ENCODE peak calls at places on chromosomes 3 and 15, in seven cellular contexts. One of them, this sample, is unnamed.
A peak's percentile ranks its signal among the peaks of the same experiment; 100 is the strongest.

GRCh38 chr15:81304226-81304625 is 19.7 kb downstream of the STARD5 start:
- DNase-seq in left lung: no peak
- DNase-seq in aorta: peak; percentile 22
- DNase-seq in mesendoderm: no peak
- DNase-seq in sigmoid colon: no peak
- DNase-seq in cardiac muscle cell: peak; percentile 76
- DNase-seq in Panc1: no peak
- DNase-seq in this sample: no peak

GRCh38 chr3:16311960-16312451 is 47.0 kb downstream of the OXNAD1 start:
- DNase-seq in left lung: no peak
- DNase-seq in aorta: peak; percentile 78
- DNase-seq in mesendoderm: no peak
- DNase-seq in sigmoid colon: no peak
- DNase-seq in cardiac muscle cell: peak; percentile 52
- DNase-seq in Panc1: no peak
- DNase-seq in this sample: no peak

GRCh38 chr3:151346292-151346691 is 16.9 kb upstream of the P2RY13 start:
- DNase-seq in left lung: no peak
- DNase-seq in aorta: no peak
- DNase-seq in mesendoderm: no peak
- DNase-seq in sigmoid colon: no peak
- DNase-seq in cardiac muscle cell: no peak
- DNase-seq in Panc1: no peak
- DNase-seq in this sample: no peak

GRCh38 chr3:37041546-37042195 is 48.4 kb downstream of the MLH1 start:
- DNase-seq in left lung: no peak
- DNase-seq in aorta: no peak
- DNase-seq in mesendoderm: no peak
- DNase-seq in sigmoid colon: no peak
- DNase-seq in cardiac muscle cell: no peak
- DNase-seq in Panc1: no peak
- DNase-seq in this sample: no peak

GRCh38 chr15:98547255-98547654 is 101.1 kb upstream of the IGF1R start:
- DNase-seq in left lung: no peak
- DNase-seq in aorta: no peak
- DNase-seq in mesendoderm: no peak
- DNase-seq in sigmoid colon: no peak
- DNase-seq in cardiac muscle cell: no peak
- DNase-seq in Panc1: no peak
- DNase-seq in this sample: no peak

GRCh38 chr15:73630796-73631471 is 2.3 kb downstream of the NPTN start:
- DNase-seq in left lung: no peak
- DNase-seq in aorta: no peak
- DNase-seq in mesendoderm: peak; percentile 37
- DNase-seq in sigmoid colon: no peak
- DNase-seq in cardiac muscle cell: peak; percentile 25
- DNase-seq in Panc1: no peak
- DNase-seq in this sample: no peak

GRCh38 chr3:171306631-171307030 is 153.6 kb downstream of the TNIK start:
- DNase-seq in left lung: no peak
- DNase-seq in aorta: peak; percentile 80
- DNase-seq in mesendoderm: no peak
- DNase-seq in sigmoid colon: peak; percentile 92
- DNase-seq in cardiac muscle cell: peak; percentile 95
- DNase-seq in Panc1: no peak
- DNase-seq in this sample: no peak

GRCh38 chr15:76059320-76060097 is at the start of gene TMEM266:
- DNase-seq in left lung: peak; percentile 85
- DNase-seq in aorta: peak; percentile 77
- DNase-seq in mesendoderm: peak; percentile 72
- DNase-seq in sigmoid colon: no peak
- DNase-seq in cardiac muscle cell: peak; percentile 20
- DNase-seq in Panc1: no peak
- DNase-seq in this sample: no peak

GRCh38 chr15:100340721-100341661 is 784 bp downstream of the ADAMTS17 start:
- DNase-seq in left lung: peak; percentile 83
- DNase-seq in aorta: no peak
- DNase-seq in mesendoderm: peak; percentile 28
- DNase-seq in sigmoid colon: no peak
- DNase-seq in cardiac muscle cell: no peak
- DNase-seq in Panc1: no peak
- DNase-seq in this sample: no peak

GRCh38 chr3:149625795-149626194 is 32.0 kb downstream of the WWTR1 start:
- DNase-seq in left lung: no peak
- DNase-seq in aorta: no peak
- DNase-seq in mesendoderm: no peak
- DNase-seq in sigmoid colon: no peak
- DNase-seq in cardiac muscle cell: no peak
- DNase-seq in Panc1: no peak
- DNase-seq in this sample: no peak

GRCh38 chr3:49804141-49805041 is 1.3 kb downstream of the INKA1 start:
- DNase-seq in left lung: no peak
- DNase-seq in aorta: peak; percentile 76
- DNase-seq in mesendoderm: no peak
- DNase-seq in sigmoid colon: no peak
- DNase-seq in cardiac muscle cell: no peak
- DNase-seq in Panc1: no peak
- DNase-seq in this sample: no peak

GRCh38 chr3:149581681-149582349 is 76.0 kb downstream of the WWTR1 start:
- DNase-seq in left lung: no peak
- DNase-seq in aorta: no peak
- DNase-seq in mesendoderm: peak; percentile 73
- DNase-seq in sigmoid colon: no peak
- DNase-seq in cardiac muscle cell: peak; percentile 71
- DNase-seq in Panc1: peak; percentile 88
- DNase-seq in this sample: peak; percentile 57

GRCh38 chr3:43892535-43892934 is 201.8 kb downstream of the ABHD5 start:
- DNase-seq in left lung: no peak
- DNase-seq in aorta: no peak
- DNase-seq in mesendoderm: no peak
- DNase-seq in sigmoid colon: no peak
- DNase-seq in cardiac muscle cell: no peak
- DNase-seq in Panc1: no peak
- DNase-seq in this sample: no peak

GRCh38 chr3:158791259-158791920 is 10.5 kb upstream of the MFSD1 start:
- DNase-seq in left lung: no peak
- DNase-seq in aorta: no peak
- DNase-seq in mesendoderm: peak; percentile 57
- DNase-seq in sigmoid colon: no peak
- DNase-seq in cardiac muscle cell: peak; percentile 90
- DNase-seq in Panc1: no peak
- DNase-seq in this sample: no peak

DNA sequence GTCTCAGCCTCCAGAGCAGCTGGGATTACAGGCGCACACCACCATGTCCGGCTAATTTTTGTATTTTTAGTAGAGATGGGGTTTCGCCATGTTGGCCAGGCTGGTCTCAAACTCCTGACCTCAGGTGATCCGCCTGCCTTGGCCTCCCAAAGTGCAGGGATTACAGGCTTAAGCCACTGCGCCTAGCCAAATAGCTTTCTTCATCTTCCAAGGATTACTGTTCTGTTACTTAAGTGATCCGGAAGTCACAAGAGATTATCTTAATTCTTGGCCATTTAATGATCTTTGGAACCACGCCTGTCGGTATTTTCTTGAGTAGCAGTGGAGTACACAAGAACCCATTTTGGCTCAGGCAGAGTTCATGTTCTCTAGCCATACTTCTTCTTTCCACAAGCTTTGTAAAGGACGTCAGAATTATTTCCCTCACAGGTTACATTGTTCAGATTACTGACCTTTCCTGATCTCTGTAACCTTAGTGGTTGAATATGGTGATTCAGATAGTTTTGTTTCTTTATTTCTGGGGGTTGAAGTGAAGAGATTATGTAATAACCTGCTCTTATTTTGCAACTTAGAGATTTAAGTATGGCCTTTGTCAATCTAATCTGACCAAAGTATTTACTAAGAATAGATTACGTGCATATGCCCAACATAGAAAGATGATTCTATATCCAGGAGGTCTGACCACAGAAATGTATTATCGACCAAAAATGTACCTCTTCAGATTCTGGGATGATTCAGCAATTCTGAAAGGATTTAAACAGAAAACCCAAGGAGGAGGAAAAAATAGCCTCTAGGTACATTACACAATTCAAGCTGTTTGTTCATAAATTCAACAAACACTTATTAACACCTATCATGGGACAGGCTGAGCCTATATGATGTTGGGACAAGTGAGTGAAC is 132.2 kb downstream of the GREM1 start:
- DNase-seq in left lung: no peak
- DNase-seq in aorta: no peak
- DNase-seq in mesendoderm: no peak
- DNase-seq in sigmoid colon: no peak
- DNase-seq in cardiac muscle cell: peak; percentile 93
- DNase-seq in Panc1: no peak
- DNase-seq in this sample: peak; percentile 76
- H3K27ac ChIP-seq in left lung: peak overlapping the region; percentile 24
- H3K27ac ChIP-seq in aorta: no peak overlapping the region
- H3K27ac ChIP-seq in mesendoderm: no peak overlapping the region
- H3K27ac ChIP-seq in sigmoid colon: no peak overlapping the region
- H3K27ac ChIP-seq in cardiac muscle cell: no peak overlapping the region
- H3K27ac ChIP-seq in Panc1: no peak overlapping the region
- H3K27ac ChIP-seq in this sample: peak overlapping the region; percentile 55

GRCh38 chr15:48592929-48593328 is 52.6 kb downstream of the FBN1 start:
- DNase-seq in left lung: no peak
- DNase-seq in aorta: no peak
- DNase-seq in mesendoderm: no peak
- DNase-seq in sigmoid colon: no peak
- DNase-seq in cardiac muscle cell: peak; percentile 35
- DNase-seq in Panc1: no peak
- DNase-seq in this sample: no peak
- H3K27ac ChIP-seq in left lung: no peak overlapping the region
- H3K27ac ChIP-seq in aorta: no peak overlapping the region
- H3K27ac ChIP-seq in mesendoderm: no peak overlapping the region
- H3K27ac ChIP-seq in sigmoid colon: no peak overlapping the region
- H3K27ac ChIP-seq in cardiac muscle cell: no peak overlapping the region
- H3K27ac ChIP-seq in Panc1: no peak overlapping the region
- H3K27ac ChIP-seq in this sample: no peak overlapping the region

GRCh38 chr15:101614761-101615160 is 37.4 kb downstream of the TM2D3 start:
- DNase-seq in left lung: peak; percentile 29
- DNase-seq in aorta: no peak
- DNase-seq in mesendoderm: peak; percentile 3
- DNase-seq in sigmoid colon: no peak
- DNase-seq in cardiac muscle cell: no peak
- DNase-seq in Panc1: no peak
- DNase-seq in this sample: no peak

GRCh38 chr15:101618056-101618455 is 34.1 kb downstream of the TM2D3 start:
- DNase-seq in left lung: peak; percentile 54
- DNase-seq in aorta: no peak
- DNase-seq in mesendoderm: no peak
- DNase-seq in sigmoid colon: no peak
- DNase-seq in cardiac muscle cell: no peak
- DNase-seq in Panc1: no peak
- DNase-seq in this sample: no peak

GRCh38 chr15:101615414-101615985 is 36.7 kb downstream of the TM2D3 start:
- DNase-seq in left lung: peak; percentile 79
- DNase-seq in aorta: no peak
- DNase-seq in mesendoderm: peak; percentile 5
- DNase-seq in sigmoid colon: no peak
- DNase-seq in cardiac muscle cell: peak; percentile 40
- DNase-seq in Panc1: no peak
- DNase-seq in this sample: no peak

GRCh38 chr15:101617390-101617965 is 34.7 kb downstream of the TM2D3 start:
- DNase-seq in left lung: peak; percentile 50
- DNase-seq in aorta: no peak
- DNase-seq in mesendoderm: no peak
- DNase-seq in sigmoid colon: no peak
- DNase-seq in cardiac muscle cell: peak; percentile 66
- DNase-seq in Panc1: no peak
- DNase-seq in this sample: no peak

DNA sequence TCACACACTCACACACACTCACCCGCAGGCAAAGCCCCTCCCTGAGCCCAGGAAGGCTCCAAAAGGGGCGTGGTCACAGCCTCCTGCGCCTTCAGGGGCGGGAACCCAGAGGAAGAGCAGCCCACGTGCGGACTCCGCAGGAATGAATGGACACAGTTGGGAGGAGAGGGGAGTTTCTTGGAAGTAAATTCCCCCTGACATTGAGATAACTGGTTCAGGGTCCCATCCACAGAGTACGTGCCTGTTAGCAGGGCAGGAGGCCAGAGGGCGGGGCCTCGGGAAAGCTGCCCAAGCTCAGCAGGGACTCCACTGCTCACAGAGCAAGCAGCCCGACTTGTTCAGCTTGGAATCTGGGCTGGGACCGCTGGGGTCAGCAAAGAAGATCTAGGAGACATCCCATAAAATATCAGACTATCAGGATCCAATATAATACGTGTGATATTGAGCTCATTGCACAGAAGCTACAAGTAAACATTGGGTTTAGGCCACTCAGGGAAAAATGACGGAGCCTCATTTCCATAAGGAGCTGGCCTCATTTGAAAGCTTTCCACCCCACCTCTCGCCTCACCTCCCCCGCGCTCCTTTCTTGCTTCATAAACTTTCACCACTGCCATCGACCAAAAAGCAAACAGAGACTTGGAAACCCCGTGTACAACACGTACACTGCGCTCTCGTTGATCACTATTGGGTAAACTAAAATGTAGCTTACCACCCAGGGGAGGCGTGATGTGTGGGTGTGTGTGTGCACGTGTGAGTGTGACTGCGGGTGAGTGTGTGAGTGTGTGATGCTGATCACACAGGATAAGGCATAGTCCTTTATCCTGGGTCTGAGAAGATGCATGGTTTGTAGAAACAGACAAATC is 36.0 kb downstream of the TM2D3 start:
- DNase-seq in left lung: peak; percentile 80
- DNase-seq in aorta: peak; percentile 87
- DNase-seq in mesendoderm: peak; percentile 90
- DNase-seq in sigmoid colon: peak; percentile 78
- DNase-seq in cardiac muscle cell: peak; percentile 88
- DNase-seq in Panc1: no peak
- DNase-seq in this sample: peak; percentile 33
- H3K27ac ChIP-seq in left lung: no peak overlapping the region
- H3K27ac ChIP-seq in aorta: no peak overlapping the region
- H3K27ac ChIP-seq in mesendoderm: no peak overlapping the region
- H3K27ac ChIP-seq in sigmoid colon: no peak overlapping the region
- H3K27ac ChIP-seq in cardiac muscle cell: peak overlapping the region; percentile 36
- H3K27ac ChIP-seq in Panc1: no peak overlapping the region
- H3K27ac ChIP-seq in this sample: no peak overlapping the region

DNA sequence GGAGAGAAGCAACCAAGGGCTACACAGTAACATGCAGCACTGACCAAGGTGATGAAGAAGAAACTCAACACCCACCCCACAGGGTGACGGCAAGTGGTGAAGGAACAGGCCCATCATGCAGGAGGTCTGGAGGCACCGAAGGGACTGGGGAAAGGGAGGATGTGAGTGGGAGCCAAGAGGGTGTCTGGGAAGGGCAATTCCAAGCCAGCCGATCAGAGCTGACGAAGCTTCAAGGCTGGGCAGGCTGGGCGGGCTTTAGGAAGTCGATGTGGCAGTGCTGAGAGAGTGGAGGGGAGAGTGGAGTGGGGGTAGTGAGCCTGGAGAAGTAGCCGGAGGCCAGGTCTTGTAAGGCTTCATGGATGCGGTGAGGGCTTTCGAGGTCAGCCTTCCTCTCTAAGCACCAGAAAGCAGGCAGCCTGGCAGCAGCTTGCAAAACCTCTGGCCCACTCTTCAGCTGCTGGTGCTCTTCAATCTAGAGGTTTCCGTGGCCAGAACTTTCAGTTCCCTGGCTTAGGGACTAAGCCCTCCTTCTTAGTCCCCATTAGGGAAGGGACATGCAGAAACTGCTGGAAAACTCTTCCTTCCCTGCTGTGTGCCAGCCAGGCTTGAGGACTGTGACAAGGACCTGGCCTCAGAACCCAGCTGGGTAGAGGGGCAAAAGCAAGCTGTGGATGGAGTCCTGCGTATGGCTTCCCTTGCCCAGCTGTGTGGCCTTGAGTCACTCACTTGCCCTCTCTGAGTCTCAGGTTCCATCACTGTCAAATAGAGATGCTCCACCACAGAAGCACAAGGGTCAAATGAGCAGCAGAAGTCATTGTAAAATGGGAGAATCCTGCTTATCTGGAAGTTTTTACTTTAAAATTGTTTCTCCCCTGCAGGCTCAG is 72.1 kb downstream of the TLE3 start:
- DNase-seq in left lung: no peak
- DNase-seq in aorta: no peak
- DNase-seq in mesendoderm: no peak
- DNase-seq in sigmoid colon: no peak
- DNase-seq in cardiac muscle cell: peak; percentile 30
- DNase-seq in Panc1: no peak
- DNase-seq in this sample: no peak
- H3K27ac ChIP-seq in left lung: no peak overlapping the region
- H3K27ac ChIP-seq in aorta: no peak overlapping the region
- H3K27ac ChIP-seq in mesendoderm: no peak overlapping the region
- H3K27ac ChIP-seq in sigmoid colon: peak overlapping the region; percentile 45
- H3K27ac ChIP-seq in cardiac muscle cell: no peak overlapping the region
- H3K27ac ChIP-seq in Panc1: no peak overlapping the region
- H3K27ac ChIP-seq in this sample: no peak overlapping the region

This sample was measured in keratinocyte.